ENCODE peak calls at places on chromosomes 3 and 15, in seven cellular contexts. F is psoas muscle, Q is upper lobe of left lung, W is IMR-90, D is fibroblast of mammary gland, B is GM23338, O is tibial nerve. R is an unnamed sample.

GRCh38 chr3:114624047-114624445 is 330.2 kb downstream of the TIGIT start:
- DNase-seq in W (peak; percentile 71), F (peak; percentile 74), Q (no peak), D (peak; percentile 68), O (peak; percentile 81), B (no peak), R (peak; percentile 76)

GRCh38 chr15:63059573-63060216 is 17.1 kb downstream of the TPM1 start:
- DNase-seq in D (no peak), B (no peak), W (no peak), F (no peak), Q (no peak), O (no peak), R (no peak)

GRCh38 chr3:61985020-61985419 is 388.3 kb downstream of the FEZF2 start:
- DNase-seq in D (peak; percentile 67), O (no peak), B (no peak), F (no peak), Q (no peak), W (peak; percentile 82), R (peak; percentile 63)

GRCh38 chr3:154120903-154121235 is 321 bp upstream of the ARHGEF26 start:
- DNase-seq in F (no peak), Q (no peak), O (no peak), W (no peak), B (no peak), D (peak; percentile 47), R (no peak)

GRCh38 chr15:75001310-75001709 is 5.9 kb downstream of the SCAMP5 start:
- DNase-seq in Q (no peak), W (no peak), F (no peak), D (no peak), O (no peak), B (no peak), R (no peak)

GRCh38 chr15:88745696-88746095 is 57.5 kb upstream of the ACAN start:
- DNase-seq in O (no peak), D (peak; percentile 73), Q (no peak), F (no peak), W (peak; percentile 75), B (no peak), R (peak; percentile 12)

GRCh38 chr3:102398196-102398595 is 36.6 kb upstream of the ZPLD1 start:
- DNase-seq in Q (no peak), B (no peak), W (no peak), D (no peak), O (no peak), F (no peak), R (no peak)

GRCh38 chr15:51864408-51865056 is 35.1 kb downstream of the TMOD3 start:
- DNase-seq in O (no peak), Q (no peak), D (peak; percentile 71), W (peak; percentile 47), B (peak; percentile 57), F (no peak), R (peak; percentile 29)

GRCh38 chr3:52507359-52507758 is 12.2 kb downstream of the STAB1 start:
- DNase-seq in O (no peak), F (no peak), Q (peak; percentile 17), W (peak; percentile 61), B (no peak), D (peak; percentile 69), R (peak; percentile 54)

GRCh38 chr3:12235691-12236090 is 53.2 kb upstream of the PPARG start:
- DNase-seq in O (no peak), D (peak; percentile 56), F (no peak), Q (no peak), B (no peak), W (peak; percentile 57), R (peak; percentile 54)

GRCh38 chr3:133282239-133282638 is 117.6 kb upstream of the BFSP2 start:
- DNase-seq in Q (no peak), D (no peak), O (no peak), F (no peak), B (no peak), W (peak; percentile 88), R (peak; percentile 48)

GRCh38 chr15:30865257-30865656 is 38.5 kb upstream of the FAN1 start:
- DNase-seq in B (no peak), O (no peak), W (no peak), D (no peak), Q (no peak), F (no peak), R (no peak)

GRCh38 chr3:140096037-140096436 is 161.1 kb downstream of the CLSTN2 start:
- DNase-seq in O (no peak), Q (no peak), W (no peak), F (no peak), B (no peak), D (no peak), R (no peak)

GRCh38 chr15:92158426-92158825 is 235.3 kb upstream of the ST8SIA2 start:
- DNase-seq in F (no peak), Q (no peak), B (peak; percentile 57), D (no peak), O (no peak), W (peak; percentile 2), R (no peak)

GRCh38 chr15:58608129-58608590 is 141.3 kb downstream of the ADAM10 start:
- DNase-seq in B (no peak), Q (no peak), D (peak; percentile 20), F (no peak), O (no peak), W (peak; percentile 90), R (peak; percentile 22)

GRCh38 chr3:111484666-111485065 is 57.3 kb upstream of the CD96 start:
- DNase-seq in B (no peak), O (no peak), W (peak; percentile 62), Q (no peak), F (no peak), D (no peak), R (peak; percentile 26)

GRCh38 chr3:12967751-12968209 is 105.4 kb downstream of the IQSEC1 start:
- DNase-seq in D (peak; percentile 79), F (peak; percentile 97), W (peak; percentile 83), O (peak; percentile 76), Q (peak; percentile 98), B (peak; percentile 94), R (peak; percentile 82)

GRCh38 chr3:163056874-163057497 is 1560.4 kb downstream of the OTOL1 start:
- DNase-seq in O (peak; percentile 75), D (peak; percentile 66), W (peak; percentile 19), B (peak; percentile 89), F (no peak), Q (no peak), R (peak; percentile 53)

GRCh38 chr3:47295976-47296375 is 13.2 kb downstream of the KLHL18 start:
- DNase-seq in D (no peak), B (no peak), O (no peak), F (no peak), W (no peak), Q (no peak), R (no peak)
- H3K4me3 ChIP-seq in D (no peak overlapping the region), B (no peak overlapping the region), O (no peak overlapping the region), F (no peak overlapping the region), W (no peak overlapping the region), Q (no peak overlapping the region), R (no peak overlapping the region)

GRCh38 chr3:173737167-173737808 is 339.7 kb downstream of the NLGN1 start:
- DNase-seq in D (no peak), O (no peak), B (no peak), F (no peak), Q (no peak), W (no peak), R (no peak)

GRCh38 chr3:173730391-173730790 is 332.8 kb downstream of the NLGN1 start:
- DNase-seq in O (no peak), D (no peak), Q (no peak), W (peak; percentile 25), B (no peak), F (no peak), R (no peak)

GRCh38 chr3:173732237-173732636 is 334.7 kb downstream of the NLGN1 start:
- DNase-seq in Q (no peak), F (no peak), W (peak; percentile 74), O (no peak), D (no peak), B (peak; percentile 26), R (peak; percentile 55)

GRCh38 chr3:173733029-173733652 is 335.6 kb downstream of the NLGN1 start:
- DNase-seq in B (peak; percentile 66), D (peak; percentile 70), W (peak; percentile 64), F (no peak), Q (no peak), O (peak; percentile 62), R (peak; percentile 63)
- TF ChIP-seq CTCF in B (peak; percentile 47), D (peak; percentile 69), W (peak; percentile 50), F (peak; percentile 12), Q (no peak), O (peak; percentile 39), R (peak; percentile 70)

GRCh38 chr15:55357774-55358173 is 38.8 kb downstream of the PIGB start:
- DNase-seq in O (no peak), W (peak; percentile 82), F (no peak), Q (no peak), D (peak; percentile 78), B (no peak), R (no peak)

GRCh38 chr15:55362641-55363040 is 43.6 kb downstream of the PIGB start:
- DNase-seq in D (no peak), W (no peak), F (no peak), O (no peak), B (no peak), Q (no peak), R (no peak)

GRCh38 chr15:55358471-55358870 is 39.4 kb downstream of the PIGB start:
- DNase-seq in F (no peak), B (no peak), D (no peak), W (no peak), O (no peak), Q (no peak), R (no peak)

GRCh38 chr15:55360256-55360655 is 41.2 kb downstream of the PIGB start:
- DNase-seq in B (no peak), F (no peak), W (no peak), O (no peak), Q (no peak), D (no peak), R (no peak)

GRCh38 chr15:55361048-55361447 is 42.0 kb downstream of the PIGB start:
- DNase-seq in Q (no peak), D (no peak), B (no peak), O (no peak), F (no peak), W (no peak), R (no peak)
- H3K4me3 ChIP-seq in Q (no peak overlapping the region), D (no peak overlapping the region), B (no peak overlapping the region), O (no peak overlapping the region), F (no peak overlapping the region), W (no peak overlapping the region), R (no peak overlapping the region)

GRCh38 chr15:65395567-65396185 is 17.9 kb upstream of the IGDCC3 start:
- DNase-seq in D (no peak), W (no peak), Q (no peak), F (peak; percentile 35), O (no peak), B (peak; percentile 64), R (no peak)
- TF ChIP-seq CTCF in D (no peak), W (no peak), Q (no peak), F (no peak), O (no peak), B (peak; percentile 34), R (no peak)

GRCh38 chr3:63960048-63960711 is 48.0 kb upstream of the SCAANT1 start:
- DNase-seq in F (peak; percentile 61), Q (no peak), B (no peak), O (peak; percentile 33), D (peak; percentile 81), W (peak; percentile 84), R (peak; percentile 74)
- H3K4me3 ChIP-seq in F (peak overlapping the region; percentile 64), Q (peak overlapping the region; percentile 31), B (no peak overlapping the region), O (no peak overlapping the region), D (peak overlapping the region; percentile 67), W (no peak overlapping the region), R (no peak overlapping the region)

R was measured in astrocyte of the spinal cord.